ENCODE peak calls at places on chromosomes 13 and 19, in four cellular contexts. K is WERI-Rb-1, P is SK-N-SH, H is posterior cingulate gyrus. F is an unnamed sample.

GRCh38 chr13:66446413-66446812 is 783.7 kb downstream of the PCDH9 start:
- DNase-seq in K (no peak), H (no peak), P (no peak), F (no peak)

GRCh38 chr13:40613192-40613818 is 53.1 kb downstream of the FOXO1 start:
- DNase-seq in K (no peak), P (no peak), H (no peak), F (no peak)

GRCh38 chr19:34096020-34096915 is 76.0 kb upstream of the LSM14A start:
- DNase-seq in H (no peak), K (peak), P (peak), F (no peak)

GRCh38 chr13:106432636-106433035 is 102.8 kb downstream of the EFNB2 start:
- DNase-seq in P (no peak), K (no peak), H (no peak), F (no peak)

GRCh38 chr13:36385471-36385870 is 39.3 kb upstream of the SPART start:
- DNase-seq in P (no peak), H (no peak), K (no peak), F (no peak)

GRCh38 chr13:28022848-28023518 is 34.5 kb upstream of the URAD start:
- DNase-seq in P (no peak), K (no peak), H (no peak), F (peak)

GRCh38 chr13:102136735-102137296 is 265.0 kb downstream of the FGF14 start:
- DNase-seq in K (no peak), H (no peak), P (no peak), F (no peak)

GRCh38 chr19:32711747-32712146 is 7.8 kb upstream of the TDRD12 start:
- DNase-seq in K (no peak), H (no peak), P (no peak), F (no peak)

GRCh38 chr19:38190061-38190460 is 34.0 kb downstream of the DPF1 start:
- DNase-seq in P (no peak), K (no peak), H (no peak), F (no peak)

GRCh38 chr19:44141191-44142013 is at the start of gene ZNF234:
- DNase-seq in P (peak), H (peak), K (peak), F (peak)

GRCh38 chr13:39023761-39024160 is 14.1 kb downstream of the PROSER1 start:
- DNase-seq in H (no peak), P (no peak), K (no peak), F (no peak)

GRCh38 chr13:67069117-67069767 is 160.9 kb downstream of the PCDH9 start:
- DNase-seq in P (no peak), H (no peak), K (peak), F (no peak)

GRCh38 chr19:3073931-3074595 is 11.8 kb upstream of the TLE5 start:
- DNase-seq in K (no peak), H (no peak), P (peak), F (no peak)

GRCh38 chr13:98910501-98910951 is 67.3 kb downstream of the DOCK9 start:
- DNase-seq in P (no peak), K (no peak), H (no peak), F (no peak)

GRCh38 chr13:71464673-71465072 is 402.3 kb downstream of the DACH1 start:
- DNase-seq in P (no peak), K (no peak), H (no peak), F (no peak)

GRCh38 chr13:37652596-37652995 is 54.0 kb upstream of the POSTN start:
- DNase-seq in K (no peak), P (no peak), H (no peak), F (no peak)

GRCh38 chr19:56170261-56170660 is 5.5 kb upstream of the GALP start:
- DNase-seq in H (no peak), P (no peak), K (no peak), F (no peak)

GRCh38 chr13:59468396-59468795 is 695.3 kb downstream of the DIAPH3 start:
- DNase-seq in K (no peak), H (no peak), P (no peak), F (no peak)

GRCh38 chr13:76383671-76384461 is 502.3 kb downstream of the KCTD12 start:
- DNase-seq in H (no peak), K (no peak), P (peak), F (no peak)

GRCh38 chr19:45159204-45159970 is 1.4 kb downstream of the NKPD1 start:
- DNase-seq in P (no peak), K (peak), H (no peak), F (no peak)

GRCh38 chr13:27775943-27776342 is 16.3 kb upstream of the GSX1 start:
- DNase-seq in P (no peak), H (no peak), K (no peak), F (peak)

GRCh38 chr13:112105244-112105681 is 38.3 kb downstream of the SOX1 start:
- DNase-seq in K (no peak), H (no peak), P (no peak), F (no peak)

F was measured in neural crest cell.